ENCODE peak calls at places on chromosomes 1 and 21, in six cellular contexts. D is IMR-90, I is mesenchymal stem cell, Z is neuronal stem cell, O is H1, U is trophoblast cell. N is an unnamed sample.
A peak's percentile ranks its signal among the peaks of the same experiment; 100 is the strongest.

GRCh38 chr1:164611754-164612642 is 53.0 kb downstream of the PBX1 start:
- DNase-seq in D (peak; percentile 86), U (peak; percentile 37), I (peak; percentile 43), O (no peak), Z (peak; percentile 62), N (peak; percentile 55)

GRCh38 chr1:19023787-19024186 is 67.3 kb upstream of the IFFO2 start:
- DNase-seq in U (no peak), I (no peak), D (no peak), O (no peak), Z (no peak), N (no peak)

GRCh38 chr21:42547001-42547905 is 33.6 kb downstream of the SLC37A1 start:
- DNase-seq in D (no peak), O (no peak), U (no peak), I (no peak), Z (no peak), N (no peak)

GRCh38 chr21:46083271-46084040 is 14.5 kb upstream of the COL6A2 start:
- DNase-seq in I (no peak), Z (no peak), D (no peak), U (no peak), O (no peak), N (peak; percentile 28)

GRCh38 chr1:187157552-187157951 is 328.8 kb downstream of the PLA2G4A start:
- DNase-seq in U (no peak), O (no peak), I (peak; percentile 37), D (no peak), Z (no peak), N (no peak)

GRCh38 chr1:206517784-206518183 is 10.5 kb downstream of the RASSF5 start:
- DNase-seq in O (no peak), D (no peak), Z (no peak), I (no peak), U (no peak), N (no peak)

GRCh38 chr1:12447301-12447700 is 170.7 kb downstream of the DHRS3 start:
- DNase-seq in I (no peak), O (no peak), D (peak; percentile 79), Z (no peak), U (no peak), N (no peak)

GRCh38 chr1:151693057-151693651 is 23.4 kb downstream of the CELF3 start:
- DNase-seq in U (no peak), O (no peak), I (peak; percentile 55), D (peak; percentile 47), Z (no peak), N (no peak)

GRCh38 chr1:203328714-203329122 is 22.2 kb downstream of the FMOD start:
- DNase-seq in U (no peak), D (no peak), I (no peak), O (no peak), Z (no peak), N (no peak)

GRCh38 chr1:165856606-165857005 is 29.2 kb downstream of the UCK2 start:
- DNase-seq in D (no peak), Z (no peak), U (no peak), I (no peak), O (no peak), N (no peak)

GRCh38 chr1:175188936-175189335 is 3.6 kb downstream of the KIAA0040 start:
- DNase-seq in U (no peak), I (no peak), Z (no peak), O (no peak), D (no peak), N (no peak)

GRCh38 chr21:45055861-45056260 is 18.5 kb upstream of the ADARB1 start:
- DNase-seq in U (no peak), I (no peak), Z (no peak), D (peak; percentile 47), O (no peak), N (peak; percentile 20)

GRCh38 chr1:85374160-85374559 is 90.8 kb downstream of the DDAH1 start:
- DNase-seq in U (no peak), O (no peak), D (peak; percentile 95), Z (no peak), I (peak; percentile 89), N (no peak)

GRCh38 chr1:147630447-147630846 is 39.9 kb downstream of the ACP6 start:
- DNase-seq in D (no peak), Z (no peak), I (no peak), U (no peak), O (no peak), N (no peak)

GRCh38 chr1:29774355-29774754 is 538.0 kb downstream of the PTPRU start:
- DNase-seq in Z (no peak), I (no peak), U (no peak), O (no peak), D (no peak), N (no peak)

GRCh38 chr21:33490991-33491372 is 534 bp downstream of the DNAJC28 start:
- DNase-seq in U (no peak), O (no peak), I (no peak), D (no peak), Z (no peak), N (no peak)

GRCh38 chr1:162178432-162178831 is 108.9 kb downstream of the NOS1AP start:
- DNase-seq in Z (no peak), O (no peak), D (no peak), I (no peak), U (no peak), N (no peak)

GRCh38 chr1:15189692-15190321 is 36.3 kb downstream of the TMEM51 start:
- DNase-seq in Z (no peak), O (no peak), U (peak; percentile 77), D (no peak), I (peak; percentile 73), N (no peak)

GRCh38 chr21:33685613-33686197 is 43.4 kb downstream of the ITSN1 start:
- DNase-seq in Z (no peak), O (no peak), D (peak; percentile 66), I (peak; percentile 67), U (no peak), N (no peak)

GRCh38 chr21:20789696-20790095 is 208.5 kb upstream of the NCAM2 start:
- DNase-seq in O (no peak), U (no peak), D (no peak), Z (no peak), I (no peak), N (no peak)

GRCh38 chr1:201254625-201255469 is 28.5 kb upstream of the PKP1 start:
- DNase-seq in I (peak; percentile 38), U (peak; percentile 68), O (peak; percentile 100), D (no peak), Z (peak; percentile 73), N (peak; percentile 85)

GRCh38 chr1:236753554-236753953 is 41.5 kb upstream of the MTR start:
- DNase-seq in D (peak; percentile 21), O (no peak), Z (peak; percentile 18), U (no peak), I (peak; percentile 54), N (peak; percentile 62)

GRCh38 chr1:218394416-218394815 is 49.3 kb downstream of the TGFB2 start:
- DNase-seq in O (no peak), U (no peak), Z (no peak), I (no peak), D (no peak), N (no peak)

GRCh38 chr1:231526536-231526935 is 1.9 kb upstream of the TSNAX start:
- DNase-seq in Z (no peak), O (no peak), U (no peak), I (no peak), D (no peak), N (peak; percentile 35)

GRCh38 chr1:231527586-231528174 is 789 bp upstream of the TSNAX start:
- DNase-seq in U (no peak), O (no peak), Z (no peak), I (no peak), D (no peak), N (no peak)

GRCh38 chr1:231523816-231524215 is 4.7 kb upstream of the TSNAX start:
- DNase-seq in I (no peak), D (peak; percentile 10), O (no peak), U (peak; percentile 29), Z (no peak), N (no peak)

GRCh38 chr1:231533240-231533639 is 4.8 kb downstream of the TSNAX start:
- DNase-seq in I (no peak), Z (no peak), D (no peak), O (no peak), U (no peak), N (no peak)

GRCh38 chr1:231528175-231529029 is at the start of gene TSNAX:
- DNase-seq in I (peak; percentile 94), O (peak; percentile 92), D (peak; percentile 92), U (peak; percentile 90), Z (peak; percentile 91), N (peak; percentile 94)
- H3K14ac ChIP-seq in I (peak within 1 kb of the TSS; percentile 76), O (no peak within 1 kb of the TSS), D (peak within 1 kb of the TSS; percentile 100), U (peak within 1 kb of the TSS; percentile 82), Z (no peak within 1 kb of the TSS), N (peak within 1 kb of the TSS; percentile 89)

GRCh38 chr1:150235852-150236613 is at the start of gene ANP32E:
- DNase-seq in U (peak; percentile 96), I (peak; percentile 100), O (peak; percentile 88), Z (peak; percentile 99), D (peak; percentile 100), N (peak; percentile 97)
- H2BK5ac ChIP-seq in U (peak within 1 kb of the TSS; percentile 94), I (peak within 1 kb of the TSS; percentile 89), O (peak within 1 kb of the TSS; percentile 98), Z (peak within 1 kb of the TSS; percentile 94), D (peak within 1 kb of the TSS; percentile 70), N (peak within 1 kb of the TSS; percentile 37)

GRCh38 chr1:107863342-107863741 is 101.6 kb downstream of the VAV3 start:
- DNase-seq in O (no peak), Z (no peak), I (no peak), D (no peak), U (no peak), N (no peak)

GRCh38 chr1:107866870-107867269 is 98.1 kb downstream of the VAV3 start:
- DNase-seq in U (no peak), I (no peak), D (no peak), O (no peak), Z (no peak), N (no peak)

GRCh38 chr1:107867422-107867821 is 97.6 kb downstream of the VAV3 start:
- DNase-seq in U (no peak), D (no peak), Z (peak; percentile 23), O (peak; percentile 67), I (no peak), N (peak; percentile 88)

GRCh38 chr1:107867892-107868291 is 97.1 kb downstream of the VAV3 start:
- DNase-seq in U (no peak), I (no peak), O (no peak), D (no peak), Z (no peak), N (no peak)

DNA sequence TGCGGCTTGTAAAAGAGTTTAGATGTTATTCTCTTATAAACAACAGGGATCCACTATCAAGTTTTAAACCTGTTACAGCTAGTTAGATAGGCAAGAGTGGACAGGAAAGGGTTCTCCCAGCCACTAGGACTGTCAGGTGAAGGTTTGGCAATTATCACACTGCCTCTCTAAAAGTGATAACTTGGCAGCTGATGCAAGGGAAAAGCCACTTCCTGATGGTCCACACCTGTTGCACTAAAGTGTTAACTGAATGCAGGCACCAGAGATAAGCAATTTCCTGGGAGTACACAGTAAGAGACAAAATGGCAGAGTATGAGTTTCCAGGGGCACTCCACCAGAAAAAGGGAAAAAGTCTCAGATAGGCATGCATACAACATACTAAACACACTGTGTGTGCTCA is 99.4 kb downstream of the VAV3 start:
- DNase-seq in D (no peak), Z (no peak), I (no peak), U (no peak), O (no peak), N (no peak)
- H3K14ac ChIP-seq in D (no peak overlapping the region), Z (no peak overlapping the region), I (no peak overlapping the region), U (no peak overlapping the region), O (no peak overlapping the region), N (no peak overlapping the region)

DNA sequence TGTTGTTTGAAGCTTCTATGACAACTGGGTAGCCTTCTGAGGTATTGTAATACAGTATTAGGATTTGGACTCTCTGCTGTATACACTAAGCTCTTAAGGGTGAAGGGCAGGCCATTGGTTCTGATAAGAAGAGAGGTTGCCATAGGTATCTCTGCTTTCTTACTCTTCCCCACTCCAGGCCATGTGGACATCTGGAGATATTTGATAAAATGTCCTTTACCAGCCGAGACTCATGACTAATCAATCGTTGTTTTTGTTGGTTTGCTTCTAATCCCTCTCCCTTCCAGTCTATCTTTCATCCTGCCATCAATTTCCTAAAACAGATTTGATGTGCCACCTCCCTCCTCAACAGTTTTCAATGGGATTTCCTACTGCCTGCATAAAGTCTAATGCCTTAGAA is 64.6 kb upstream of the WDR26 start:
- DNase-seq in Z (no peak), I (no peak), D (no peak), O (no peak), U (no peak), N (no peak)
- H2BK5ac ChIP-seq in Z (no peak overlapping the region), I (no peak overlapping the region), D (peak overlapping the region; percentile 98), O (peak overlapping the region; percentile 94), U (no peak overlapping the region), N (peak overlapping the region; percentile 66)

N was measured in H9.